ENCODE peak calls at places on chromosome 2, in eight cellular contexts. S is transverse colon, T is right lobe of liver, Z is aorta, L is colonic mucosa, Y is hepatocyte, O is heart left ventricle, I is upper lobe of left lung. N is an unnamed sample.

GRCh38 chr2:217934321-217935131 is 68.3 kb downstream of the TNS1 start:
- DNase-seq in Z (peak; percentile 89), I (peak; percentile 82), T (peak; percentile 64), O (peak; percentile 90), L (peak; percentile 47), S (peak; percentile 60), Y (no peak), N (no peak)

GRCh38 chr2:7419814-7420213 is 502.6 kb downstream of the RNF144A start:
- DNase-seq in Z (no peak), O (no peak), L (no peak), Y (no peak), T (no peak), I (no peak), S (no peak), N (no peak)

GRCh38 chr2:222791946-222792649 is 68.7 kb upstream of the ACSL3 start:
- DNase-seq in T (peak; percentile 43), I (peak; percentile 85), S (peak; percentile 24), Z (no peak), O (peak; percentile 79), Y (no peak), L (no peak), N (peak; percentile 77)

GRCh38 chr2:232897971-232898408 is 27.9 kb downstream of the SNORC start:
- DNase-seq in S (no peak), T (no peak), O (no peak), I (no peak), Z (no peak), Y (no peak), L (no peak), N (no peak)

GRCh38 chr2:172931923-172932520 is 143.6 kb upstream of the MAP3K20 start:
- DNase-seq in I (peak; percentile 60), Y (peak; percentile 87), L (peak; percentile 63), T (peak; percentile 63), O (peak; percentile 56), Z (peak; percentile 81), S (peak; percentile 63), N (no peak)

GRCh38 chr2:127104881-127105655 is 1.9 kb downstream of the BIN1 start:
- DNase-seq in T (no peak), Y (peak; percentile 36), S (peak; percentile 9), Z (peak; percentile 72), I (peak; percentile 18), O (peak; percentile 25), L (no peak), N (peak; percentile 74)

GRCh38 chr2:109171444-109172334 is 42.7 kb downstream of the SH3RF3 start:
- DNase-seq in O (peak; percentile 62), S (peak; percentile 54), L (peak; percentile 36), Y (peak; percentile 74), T (peak; percentile 35), I (peak; percentile 42), Z (peak; percentile 91), N (no peak)

GRCh38 chr2:170456914-170457313 is 258.2 kb upstream of the SP5 start:
- DNase-seq in Z (no peak), T (no peak), L (no peak), Y (no peak), O (no peak), S (no peak), I (no peak), N (no peak)

GRCh38 chr2:158994920-158995676 is 26.7 kb downstream of the TANC1 start:
- DNase-seq in S (no peak), Y (peak; percentile 67), Z (no peak), O (peak; percentile 63), I (peak; percentile 61), T (no peak), L (no peak), N (no peak)

GRCh38 chr2:178008636-178009289 is 63.8 kb downstream of the PDE11A start:
- DNase-seq in O (peak; percentile 60), Y (peak; percentile 46), Z (no peak), I (no peak), T (no peak), S (peak; percentile 34), L (peak; percentile 29), N (no peak)

GRCh38 chr2:138294451-138294850 is 207.1 kb upstream of the SPOPL start:
- DNase-seq in T (no peak), O (no peak), Z (no peak), I (no peak), Y (no peak), L (no peak), S (no peak), N (no peak)

GRCh38 chr2:114754907-114755563 is 312.6 kb downstream of the DPP10 start:
- DNase-seq in O (no peak), Y (no peak), Z (no peak), S (no peak), T (no peak), L (no peak), I (peak; percentile 22), N (no peak)

GRCh38 chr2:42128731-42129486 is 40.2 kb upstream of the EML4 start:
- DNase-seq in T (no peak), L (peak; percentile 34), Y (no peak), I (no peak), Z (no peak), S (no peak), O (no peak), N (no peak)

GRCh38 chr2:239250216-239251071 is 150.4 kb downstream of the HDAC4 start:
- DNase-seq in S (no peak), O (no peak), L (no peak), T (no peak), Z (peak; percentile 64), I (no peak), Y (no peak), N (peak; percentile 77)

GRCh38 chr2:226644342-226644957 is 155.2 kb downstream of the IRS1 start:
- DNase-seq in L (no peak), S (no peak), O (peak; percentile 54), Z (no peak), T (no peak), I (no peak), Y (no peak), N (no peak)

GRCh38 chr2:59926706-59927105 is 626.7 kb downstream of the BCL11A start:
- DNase-seq in L (no peak), Z (no peak), O (no peak), T (no peak), I (no peak), S (no peak), Y (no peak), N (no peak)

GRCh38 chr2:8657423-8658062 is 24.3 kb upstream of the ID2 start:
- DNase-seq in Z (peak; percentile 69), O (no peak), Y (no peak), I (no peak), T (no peak), L (no peak), S (no peak), N (peak; percentile 64)

GRCh38 chr2:31193066-31193396 is 24.3 kb downstream of the CAPN14 start:
- DNase-seq in O (no peak), Z (no peak), L (no peak), T (no peak), S (no peak), Y (no peak), I (no peak), N (no peak)

GRCh38 chr2:174846218-174846617 is 81.9 kb upstream of the CHRNA1 start:
- DNase-seq in Z (no peak), S (no peak), I (no peak), T (no peak), L (no peak), Y (no peak), O (no peak), N (no peak)

DNA sequence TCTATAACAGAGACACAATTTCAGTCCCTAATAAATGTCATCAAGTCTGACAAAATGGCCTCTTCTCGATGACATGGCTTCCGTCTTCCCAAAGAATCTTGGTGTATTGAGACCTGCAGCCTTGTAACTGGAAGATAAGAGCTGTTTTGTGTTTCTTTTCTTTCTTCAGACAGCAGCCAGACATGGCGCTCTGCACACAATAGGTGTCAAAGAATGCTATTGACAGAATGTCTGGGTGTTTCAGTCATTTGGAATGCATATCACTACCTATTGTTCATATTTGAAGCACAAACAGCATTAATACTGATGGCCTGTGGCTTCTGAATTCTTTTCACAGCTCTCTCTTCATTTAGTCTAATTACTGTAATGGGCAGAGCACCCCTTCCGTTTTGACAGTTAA is 344.8 kb downstream of the RPRM start:
- DNase-seq in Y (no peak), I (no peak), Z (no peak), L (no peak), O (no peak), S (no peak), T (no peak), N (no peak)
- H3K36me3 ChIP-seq in Y (no peaks in the 10 kb centered on the region), I (no peaks in the 10 kb centered on the region), Z (no peaks in the 10 kb centered on the region), L (no peaks in the 10 kb centered on the region), O (no peaks in the 10 kb centered on the region), S (no peaks in the 10 kb centered on the region), T (no peaks in the 10 kb centered on the region), N (no peaks in the 10 kb centered on the region)

GRCh38 chr2:224835405-224835804 is 119.2 kb upstream of the CCDC195 start:
- DNase-seq in S (no peak), Z (no peak), T (no peak), O (no peak), I (no peak), Y (no peak), L (no peak), N (no peak)
- H3K36me3 ChIP-seq in S (peaks cover 2% of the 10 kb centered on the region), Z (peaks cover 2% of the 10 kb centered on the region), T (no peaks in the 10 kb centered on the region), O (peaks cover 89% of the 10 kb centered on the region), I (no peaks in the 10 kb centered on the region), Y (no peaks in the 10 kb centered on the region), L (no peaks in the 10 kb centered on the region), N (peaks cover 4% of the 10 kb centered on the region)

DNA sequence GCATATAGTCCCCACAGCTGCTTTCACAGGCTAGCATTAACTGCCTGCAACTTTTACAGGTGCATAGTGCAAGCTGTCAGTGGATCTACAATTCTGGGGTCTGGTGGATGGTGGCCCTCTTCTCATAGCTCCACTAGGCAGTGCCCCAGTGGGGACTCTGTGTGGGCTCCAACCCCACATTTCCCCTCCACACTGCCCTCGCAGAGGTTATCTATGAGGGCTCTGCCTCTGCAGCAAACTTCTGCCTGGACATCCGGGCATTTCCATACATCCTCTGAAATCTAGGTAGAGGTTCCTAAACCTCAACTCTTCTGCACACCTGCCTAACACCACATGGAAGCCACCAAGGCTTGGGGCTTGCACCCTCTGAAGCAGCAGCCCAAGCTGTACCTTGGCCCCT is 59.2 kb downstream of the KDM3A start:
- DNase-seq in T (no peak), Z (no peak), I (no peak), L (no peak), Y (no peak), O (no peak), S (no peak), N (no peak)
- H3K36me3 ChIP-seq in T (peaks cover 5% of the 10 kb centered on the region), Z (peaks cover 4% of the 10 kb centered on the region), I (peaks cover 31% of the 10 kb centered on the region), L (peaks cover 22% of the 10 kb centered on the region), Y (no peaks in the 10 kb centered on the region), O (peaks cover 100% of the 10 kb centered on the region), S (peaks cover 71% of the 10 kb centered on the region), N (peaks cover 79% of the 10 kb centered on the region)

GRCh38 chr2:236799391-236800048 is 229.9 kb downstream of the ACKR3 start:
- DNase-seq in Z (no peak), T (no peak), I (no peak), O (no peak), L (no peak), Y (no peak), S (no peak), N (no peak)
- H3K36me3 ChIP-seq in Z (no peaks in the 10 kb centered on the region), T (no peaks in the 10 kb centered on the region), I (no peaks in the 10 kb centered on the region), O (no peaks in the 10 kb centered on the region), L (no peaks in the 10 kb centered on the region), Y (no peaks in the 10 kb centered on the region), S (no peaks in the 10 kb centered on the region), N (no peaks in the 10 kb centered on the region)

N was measured in spleen.